ENCODE peak calls at places on chromosomes 7 and 10, in nine cellular contexts. One of them, this sample, is unnamed.

GRCh38 chr7:149150981-149151380 is 3.7 kb downstream of the ZNF398 start:
- DNase-seq in endodermal cell: no peak
- DNase-seq in fibroblast of the aortic adventitia: no peak
- DNase-seq in EH: no peak
- DNase-seq in NCI-H510A treated with DMSO at 0.1 percent for 48 hours: no peak
- DNase-seq in T-helper 1 cell: no peak
- DNase-seq in activated CD8-positive, alpha-beta memory T cell treated with anti-CD3 and anti-CD28 coated beads, Interleukin-2, amount 50 U/mL, for 48 hours: no peak
- DNase-seq in EL: no peak
- DNase-seq in bronchial epithelial cell: no peak
- DNase-seq in this sample: no peak

GRCh38 chr7:119197872-119198527 is 973.5 kb downstream of the ANKRD7 start:
- DNase-seq in endodermal cell: peak
- DNase-seq in fibroblast of the aortic adventitia: peak
- DNase-seq in EH: no peak
- DNase-seq in NCI-H510A treated with DMSO at 0.1 percent for 48 hours: peak
- DNase-seq in T-helper 1 cell: no peak
- DNase-seq in activated CD8-positive, alpha-beta memory T cell treated with anti-CD3 and anti-CD28 coated beads, Interleukin-2, amount 50 U/mL, for 48 hours: no peak
- DNase-seq in EL: peak
- DNase-seq in bronchial epithelial cell: peak
- DNase-seq in this sample: no peak

GRCh38 chr7:20330176-20330796 is 414 bp upstream of the ITGB8 start:
- DNase-seq in endodermal cell: peak
- DNase-seq in fibroblast of the aortic adventitia: peak
- DNase-seq in EH: peak
- DNase-seq in NCI-H510A treated with DMSO at 0.1 percent for 48 hours: peak
- DNase-seq in T-helper 1 cell: no peak
- DNase-seq in activated CD8-positive, alpha-beta memory T cell treated with anti-CD3 and anti-CD28 coated beads, Interleukin-2, amount 50 U/mL, for 48 hours: peak
- DNase-seq in EL: peak
- DNase-seq in bronchial epithelial cell: peak
- DNase-seq in this sample: no peak

GRCh38 chr10:17386616-17387075 is 67.7 kb downstream of the ST8SIA6 start:
- DNase-seq in endodermal cell: no peak
- DNase-seq in fibroblast of the aortic adventitia: peak
- DNase-seq in EH: no peak
- DNase-seq in NCI-H510A treated with DMSO at 0.1 percent for 48 hours: peak
- DNase-seq in T-helper 1 cell: no peak
- DNase-seq in activated CD8-positive, alpha-beta memory T cell treated with anti-CD3 and anti-CD28 coated beads, Interleukin-2, amount 50 U/mL, for 48 hours: no peak
- DNase-seq in EL: no peak
- DNase-seq in bronchial epithelial cell: no peak
- DNase-seq in this sample: no peak

GRCh38 chr7:40827217-40828085 is 692.6 kb downstream of the SUGCT start:
- DNase-seq in endodermal cell: no peak
- DNase-seq in fibroblast of the aortic adventitia: peak
- DNase-seq in EH: peak
- DNase-seq in NCI-H510A treated with DMSO at 0.1 percent for 48 hours: no peak
- DNase-seq in T-helper 1 cell: no peak
- DNase-seq in activated CD8-positive, alpha-beta memory T cell treated with anti-CD3 and anti-CD28 coated beads, Interleukin-2, amount 50 U/mL, for 48 hours: no peak
- DNase-seq in EL: peak
- DNase-seq in bronchial epithelial cell: peak
- DNase-seq in this sample: no peak

GRCh38 chr7:64873517-64873916 is 29.6 kb upstream of the ZNF273 start:
- DNase-seq in endodermal cell: no peak
- DNase-seq in fibroblast of the aortic adventitia: no peak
- DNase-seq in EH: no peak
- DNase-seq in NCI-H510A treated with DMSO at 0.1 percent for 48 hours: no peak
- DNase-seq in T-helper 1 cell: no peak
- DNase-seq in activated CD8-positive, alpha-beta memory T cell treated with anti-CD3 and anti-CD28 coated beads, Interleukin-2, amount 50 U/mL, for 48 hours: no peak
- DNase-seq in EL: no peak
- DNase-seq in bronchial epithelial cell: no peak
- DNase-seq in this sample: no peak

GRCh38 chr7:116225860-116226259 is 15.5 kb downstream of the TES start:
- DNase-seq in endodermal cell: no peak
- DNase-seq in fibroblast of the aortic adventitia: no peak
- DNase-seq in EH: no peak
- DNase-seq in NCI-H510A treated with DMSO at 0.1 percent for 48 hours: no peak
- DNase-seq in T-helper 1 cell: no peak
- DNase-seq in activated CD8-positive, alpha-beta memory T cell treated with anti-CD3 and anti-CD28 coated beads, Interleukin-2, amount 50 U/mL, for 48 hours: no peak
- DNase-seq in EL: no peak
- DNase-seq in bronchial epithelial cell: no peak
- DNase-seq in this sample: no peak

GRCh38 chr10:70566515-70567290 is 35.8 kb downstream of the PRF1 start:
- DNase-seq in endodermal cell: no peak
- DNase-seq in fibroblast of the aortic adventitia: no peak
- DNase-seq in EH: no peak
- DNase-seq in NCI-H510A treated with DMSO at 0.1 percent for 48 hours: no peak
- DNase-seq in T-helper 1 cell: no peak
- DNase-seq in activated CD8-positive, alpha-beta memory T cell treated with anti-CD3 and anti-CD28 coated beads, Interleukin-2, amount 50 U/mL, for 48 hours: no peak
- DNase-seq in EL: no peak
- DNase-seq in bronchial epithelial cell: no peak
- DNase-seq in this sample: no peak

GRCh38 chr10:52390388-52390787 is 76.3 kb downstream of the DKK1 start:
- DNase-seq in endodermal cell: no peak
- DNase-seq in fibroblast of the aortic adventitia: peak
- DNase-seq in EH: no peak
- DNase-seq in NCI-H510A treated with DMSO at 0.1 percent for 48 hours: no peak
- DNase-seq in T-helper 1 cell: no peak
- DNase-seq in activated CD8-positive, alpha-beta memory T cell treated with anti-CD3 and anti-CD28 coated beads, Interleukin-2, amount 50 U/mL, for 48 hours: no peak
- DNase-seq in EL: no peak
- DNase-seq in bronchial epithelial cell: no peak
- DNase-seq in this sample: no peak

This sample was measured in CD8-positive, alpha-beta T cell.